ENCODE peak calls at places on chromosome 21, in seven cellular contexts. K, C, B, N, F, I and M are unnamed samples.

GRCh38 chr21:17467829-17468228 is 45.0 kb upstream of the CXADR start:
- DNase-seq in K (no peak), C (no peak), B (no peak), N (no peak), F (no peak), I (no peak), M (peak)

GRCh38 chr21:45934071-45934470 is 47.5 kb upstream of the COL6A1 start:
- DNase-seq in K (no peak), C (no peak), B (no peak), N (no peak), F (no peak), I (no peak), M (no peak)

GRCh38 chr21:46323227-46323709 is 402 bp downstream of the C21orf58 start:
- DNase-seq in K (no peak), C (no peak), B (no peak), N (no peak), F (no peak), I (no peak), M (no peak)

GRCh38 chr21:43994646-43995045 is 17.5 kb upstream of the TRAPPC10 start:
- DNase-seq in K (no peak), C (no peak), B (no peak), N (no peak), F (no peak), I (no peak), M (no peak)

GRCh38 chr21:29893687-29894086 is 46.1 kb downstream of the GRIK1 start:
- DNase-seq in K (no peak), C (peak), B (no peak), N (no peak), F (no peak), I (peak), M (peak)

GRCh38 chr21:45390121-45390751 is 14.7 kb upstream of the COL18A1 start:
- DNase-seq in K (peak), C (no peak), B (no peak), N (no peak), F (no peak), I (no peak), M (no peak)

GRCh38 chr21:17454315-17455027 is 58.4 kb upstream of the CXADR start:
- DNase-seq in K (peak), C (peak), B (peak), N (peak), F (peak), I (peak), M (peak)

GRCh38 chr21:16195476-16195875 is 465.7 kb downstream of the USP25 start:
- DNase-seq in K (no peak), C (no peak), B (no peak), N (no peak), F (peak), I (peak), M (peak)

GRCh38 chr21:46125846-46126301 is 28.0 kb downstream of the COL6A2 start:
- DNase-seq in K (peak), C (no peak), B (peak), N (no peak), F (no peak), I (no peak), M (no peak)

GRCh38 chr21:20451051-20451450 is 547.2 kb upstream of the NCAM2 start:
- DNase-seq in K (no peak), C (peak), B (no peak), N (no peak), F (no peak), I (peak), M (peak)

GRCh38 chr21:42312626-42313104 is 2.5 kb downstream of the TFF3 start:
- DNase-seq in K (no peak), C (no peak), B (peak), N (no peak), F (no peak), I (no peak), M (no peak)

GRCh38 chr21:44329086-44329889 is 9.9 kb downstream of the CFAP410 start:
- DNase-seq in K (no peak), C (no peak), B (no peak), N (no peak), F (no peak), I (no peak), M (no peak)

GRCh38 chr21:16113052-16113715 is 383.4 kb downstream of the USP25 start:
- DNase-seq in K (no peak), C (no peak), B (no peak), N (no peak), F (peak), I (peak), M (peak)

GRCh38 chr21:36207577-36208320 is 51.1 kb downstream of the DOP1B start:
- DNase-seq in K (no peak), C (peak), B (no peak), N (no peak), F (peak), I (peak), M (peak)

GRCh38 chr21:43759651-43760050 is 16.5 kb downstream of the CSTB start:
- DNase-seq in K (no peak), C (no peak), B (no peak), N (no peak), F (no peak), I (no peak), M (no peak)

GRCh38 chr21:42252267-42252666 is 33.3 kb downstream of the ABCG1 start:
- DNase-seq in K (no peak), C (no peak), B (no peak), N (no peak), F (no peak), I (no peak), M (no peak)

GRCh38 chr21:18917602-18918001 is 514.0 kb upstream of the TMPRSS15 start:
- DNase-seq in K (no peak), C (no peak), B (no peak), N (no peak), F (no peak), I (no peak), M (no peak)

GRCh38 chr21:45504516-45505415 is 37.5 kb downstream of the SLC19A1 start:
- DNase-seq in K (peak), C (no peak), B (no peak), N (no peak), F (no peak), I (no peak), M (no peak)

GRCh38 chr21:35204850-35205564 is 155.9 kb upstream of the RUNX1 start:
- DNase-seq in K (peak), C (no peak), B (no peak), N (no peak), F (peak), I (peak), M (no peak)

GRCh38 chr21:35227774-35228173 is 178.7 kb upstream of the RUNX1 start:
- DNase-seq in K (no peak), C (no peak), B (no peak), N (no peak), F (no peak), I (no peak), M (no peak)

GRCh38 chr21:45981641-45982255 is at the start of gene COL6A1:
- DNase-seq in K (peak), C (peak), B (peak), N (no peak), F (peak), I (peak), M (no peak)

GRCh38 chr21:35989185-35989735 is 71.1 kb downstream of the SETD4 start:
- DNase-seq in K (no peak), C (no peak), B (no peak), N (no peak), F (peak), I (peak), M (no peak)

GRCh38 chr21:46011267-46011967 is 29.8 kb downstream of the COL6A1 start:
- DNase-seq in K (peak), C (no peak), B (no peak), N (no peak), F (no peak), I (no peak), M (no peak)

GRCh38 chr21:46411236-46411635 is 47.5 kb upstream of the DIP2A start:
- DNase-seq in K (no peak), C (no peak), B (no peak), N (no peak), F (no peak), I (no peak), M (no peak)

GRCh38 chr21:44593598-44594405 is 1.5 kb upstream of the KRTAP10-6 start:
- DNase-seq in K (no peak), C (no peak), B (peak), N (no peak), F (peak), I (no peak), M (peak)

GRCh38 chr21:45169001-45169400 is 94.6 kb downstream of the ADARB1 start:
- DNase-seq in K (no peak), C (no peak), B (no peak), N (no peak), F (no peak), I (no peak), M (no peak)

GRCh38 chr21:44820851-44821250 is 3.0 kb upstream of the SUMO3 start:
- DNase-seq in K (no peak), C (no peak), B (no peak), N (no peak), F (peak), I (peak), M (no peak)

DNA sequence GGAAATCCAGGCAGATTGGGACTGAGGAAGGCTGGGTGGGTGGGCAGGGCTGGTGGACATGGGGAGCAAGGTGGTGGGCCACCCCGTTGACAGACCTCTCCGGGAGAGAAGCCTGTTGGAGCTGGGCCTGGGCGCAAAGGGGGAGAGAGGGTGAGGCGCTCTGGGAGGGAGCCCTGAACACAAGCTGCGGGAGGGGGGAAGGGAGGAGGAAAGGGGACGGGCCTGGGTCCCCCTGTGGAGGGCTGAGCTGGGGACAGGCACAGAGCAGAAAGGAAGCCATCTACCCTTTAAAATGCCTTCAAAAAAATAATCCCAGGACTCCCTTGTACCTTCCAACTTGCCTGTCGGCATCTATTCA is 161.8 kb downstream of the PSMG1 start:
- DNase-seq in K (no peak), C (no peak), B (no peak), N (no peak), F (no peak), I (no peak), M (no peak)
- H3K4me3 ChIP-seq in K (no peak), C (no peak), B (no peak), N (no peak), F (no peak), I (no peak), M (no peak)

DNA sequence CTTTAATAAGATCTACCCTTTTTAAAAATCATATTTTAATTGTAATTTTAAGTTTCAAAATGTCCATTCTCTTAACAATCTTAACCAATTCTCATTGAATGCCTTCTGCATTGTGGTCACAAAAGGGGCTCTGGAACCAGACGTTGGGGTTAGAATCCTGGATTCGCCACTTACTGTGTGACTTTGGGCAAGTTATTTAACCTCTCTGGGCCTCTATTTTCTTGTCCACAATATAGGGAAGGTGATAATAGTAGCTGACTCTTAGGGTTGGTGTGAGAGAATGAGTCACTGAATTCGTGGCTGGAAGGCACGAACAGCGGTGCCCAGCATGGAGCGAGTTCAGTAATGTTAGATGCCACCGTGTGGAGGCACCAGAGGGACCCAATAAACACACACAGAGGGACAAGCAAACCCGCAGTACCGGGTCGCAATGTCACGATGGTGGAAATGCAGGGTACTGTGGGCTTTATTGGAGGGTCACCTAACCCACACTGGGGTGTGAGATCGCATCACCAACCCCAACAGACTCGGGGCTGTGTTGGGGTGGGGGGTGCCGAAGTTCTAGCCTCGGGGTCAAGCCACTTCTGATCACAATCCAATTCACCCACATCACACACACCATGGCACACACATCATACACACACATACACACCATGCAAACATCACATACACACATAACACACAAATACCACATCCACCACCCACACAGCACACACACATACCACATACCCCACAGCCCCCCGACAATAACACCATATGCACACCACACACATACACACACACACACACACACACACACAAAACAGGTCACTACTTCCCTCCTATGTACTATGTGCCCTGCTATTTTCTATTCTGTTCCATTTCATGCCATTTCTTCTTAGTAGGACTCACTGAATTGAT is 27.0 kb upstream of the IFNAR2 start:
- DNase-seq in K (no peak), C (no peak), B (no peak), N (no peak), F (no peak), I (no peak), M (no peak)
- TF ChIP-seq CTCF in K (no peak), C (no peak), B (peak), N (no peak), F (no peak), I (no peak), M (no peak)

GRCh38 chr21:21624674-21625073 is 626.5 kb downstream of the NCAM2 start:
- DNase-seq in K (no peak), C (no peak), B (no peak), N (no peak), F (peak), I (peak), M (no peak)

DNA sequence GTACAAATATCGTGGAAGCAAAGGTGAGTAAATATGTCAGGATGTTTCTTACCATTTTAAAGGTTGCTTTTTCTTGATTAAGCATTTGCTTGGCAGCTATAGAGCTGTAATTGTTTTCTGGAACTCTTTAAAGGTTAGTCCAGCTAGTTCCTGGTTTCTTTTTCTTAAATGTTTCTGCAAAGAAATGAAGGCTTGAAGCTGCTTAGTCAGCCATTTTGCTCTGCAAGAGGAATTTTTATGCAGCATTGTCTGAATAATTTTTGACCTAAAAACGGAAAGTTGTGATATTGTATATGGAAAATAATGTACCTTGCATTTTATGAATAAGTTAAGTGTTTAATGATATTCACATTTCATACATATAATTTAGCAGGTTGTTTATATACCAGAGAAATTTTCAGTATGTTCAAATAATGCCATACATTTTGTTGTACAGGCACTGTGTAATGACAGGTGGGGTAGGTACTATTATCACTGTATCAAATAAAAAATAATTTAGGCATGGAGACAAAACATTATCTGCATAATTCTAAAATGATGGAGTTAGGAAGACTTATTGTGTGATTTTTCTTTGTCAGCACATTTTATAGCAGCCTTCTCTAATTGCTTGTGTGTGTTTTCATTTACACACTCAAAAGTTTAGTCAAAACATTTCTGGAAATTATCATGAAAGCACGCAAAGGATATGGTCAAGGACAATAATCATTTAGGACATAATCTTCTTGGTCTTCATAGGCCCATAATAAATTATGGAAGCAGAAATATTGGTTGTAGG is 624.4 kb downstream of the NCAM2 start:
- DNase-seq in K (no peak), C (no peak), B (no peak), N (no peak), F (no peak), I (no peak), M (no peak)
- H3K4me3 ChIP-seq in K (no peak), C (no peak), B (no peak), N (no peak), F (no peak), I (no peak), M (no peak)

GRCh38 chr21:21688877-21689276 is 690.7 kb downstream of the NCAM2 start:
- DNase-seq in K (no peak), C (peak), B (peak), N (no peak), F (peak), I (peak), M (no peak)
- TF ChIP-seq CTCF in K (no peak), C (peak), B (peak), N (peak), F (peak), I (peak), M (no peak)

DNA sequence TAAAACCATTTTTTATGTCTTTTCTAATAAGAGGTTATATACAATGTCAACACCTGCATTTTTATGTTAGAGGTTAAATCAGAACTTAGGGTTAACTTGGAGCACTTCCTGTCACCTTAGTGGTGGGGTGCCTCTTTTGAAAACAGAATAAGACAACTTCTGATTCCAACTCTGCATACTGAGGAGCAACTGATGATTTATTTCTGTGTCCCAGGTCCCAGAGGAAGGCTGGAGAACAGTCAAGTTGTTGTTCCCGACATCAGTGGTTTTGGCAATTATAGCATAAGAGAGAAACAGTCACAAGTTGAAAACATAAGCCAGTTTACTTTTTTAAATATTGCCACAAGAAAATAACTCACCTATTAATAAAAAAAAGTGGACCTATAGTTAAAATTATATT is 871.0 kb upstream of the ADAMTS5 start:
- DNase-seq in K (no peak), C (no peak), B (no peak), N (no peak), F (no peak), I (no peak), M (no peak)
- H3K4me3 ChIP-seq in K (no peak), C (no peak), B (no peak), N (no peak), F (no peak), I (no peak), M (no peak)

DNA sequence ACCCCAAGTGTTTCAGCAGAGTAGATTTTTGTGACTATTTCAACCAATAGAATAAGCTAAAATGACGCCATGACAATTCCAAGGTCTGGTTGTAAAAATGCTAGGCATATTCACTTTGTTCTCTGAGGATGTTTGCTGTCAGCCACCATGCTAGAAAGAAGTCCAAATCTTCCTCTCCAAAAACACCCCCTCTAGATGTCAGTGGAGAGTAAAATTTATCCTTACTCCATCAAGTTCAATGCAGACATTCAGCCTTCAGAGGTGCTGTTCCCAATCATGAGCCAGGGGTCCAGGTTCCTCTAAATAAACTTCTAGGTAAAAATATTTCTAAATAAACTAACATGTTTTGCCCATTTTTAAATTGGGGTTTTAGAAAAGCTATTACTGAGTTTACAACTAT is 395.4 kb upstream of the ADAMTS5 start:
- DNase-seq in K (no peak), C (peak), B (no peak), N (no peak), F (no peak), I (no peak), M (peak)
- TF ChIP-seq CTCF in K (no peak), C (no peak), B (no peak), N (no peak), F (peak), I (peak), M (peak)

GRCh38 chr21:31182231-31183129 is 144.2 kb upstream of the KRTAP19-8 start:
- DNase-seq in K (no peak), C (no peak), B (no peak), N (no peak), F (no peak), I (no peak), M (no peak)

GRCh38 chr21:31187499-31187898 is 149.2 kb upstream of the KRTAP19-8 start:
- DNase-seq in K (no peak), C (no peak), B (no peak), N (no peak), F (no peak), I (no peak), M (no peak)

GRCh38 chr21:31185663-31186062 is 147.4 kb upstream of the KRTAP19-8 start:
- DNase-seq in K (no peak), C (no peak), B (no peak), N (no peak), F (no peak), I (no peak), M (no peak)

GRCh38 chr21:31186916-31187315 is 148.6 kb upstream of the KRTAP19-8 start:
- DNase-seq in K (no peak), C (no peak), B (no peak), N (no peak), F (no peak), I (no peak), M (no peak)

DNA sequence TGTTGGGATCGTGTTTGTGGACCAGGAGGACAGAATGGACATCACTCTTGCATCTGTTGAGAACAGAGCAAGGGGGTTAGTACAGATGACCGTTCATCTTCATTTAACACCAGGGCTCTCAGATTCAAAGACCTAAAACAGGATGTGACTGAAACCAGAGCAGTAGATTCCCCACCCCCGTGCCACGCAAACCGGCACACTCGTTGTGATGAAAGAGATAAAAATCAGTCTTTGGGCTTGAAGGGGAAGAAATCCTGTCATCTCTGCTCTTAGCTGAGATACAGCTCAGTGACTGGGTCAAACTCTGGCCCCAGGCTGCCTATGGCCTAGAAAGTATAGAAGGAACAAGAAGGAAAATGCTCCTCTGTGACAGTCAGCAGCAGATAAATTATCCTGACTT is 146.2 kb upstream of the KRTAP19-8 start:
- DNase-seq in K (no peak), C (no peak), B (no peak), N (no peak), F (no peak), I (no peak), M (no peak)
- H3K4me3 ChIP-seq in K (no peak), C (no peak), B (no peak), N (no peak), F (no peak), I (no peak), M (no peak)